ENCODE peak calls at places on chromosome 7, in seven cellular contexts. F, N, Z, E, L, W and A are unnamed samples.

GRCh38 chr7:90211391-90212148 is at the start of gene STEAP2:
- DNase-seq in E (no peak), L (peak), Z (peak), F (peak), N (peak), W (peak), A (peak)

GRCh38 chr7:78768859-78769258 is 684.6 kb downstream of the MAGI2 start:
- DNase-seq in N (peak), E (no peak), W (no peak), F (no peak), Z (peak), L (no peak), A (no peak)

GRCh38 chr7:143444063-143444782 is 970 bp downstream of the TAS2R60 start:
- DNase-seq in W (no peak), F (no peak), E (no peak), Z (no peak), N (no peak), L (no peak), A (no peak)

GRCh38 chr7:5695709-5696345 is 85.6 kb downstream of the RNF216 start:
- DNase-seq in L (no peak), E (no peak), W (no peak), N (peak), Z (peak), F (no peak), A (peak)

GRCh38 chr7:12943781-12944180 is 256.3 kb downstream of the ARL4A start:
- DNase-seq in N (no peak), E (no peak), L (no peak), Z (no peak), W (no peak), F (no peak), A (no peak)

GRCh38 chr7:151012921-151013347 is 11.4 kb downstream of the ATG9B start:
- DNase-seq in L (peak), F (peak), Z (peak), W (no peak), N (peak), E (no peak), A (no peak)

GRCh38 chr7:11895352-11895751 is 63.4 kb upstream of the THSD7A start:
- DNase-seq in W (no peak), Z (no peak), N (no peak), L (no peak), F (no peak), E (no peak), A (no peak)

GRCh38 chr7:24905996-24906770 is 73.8 kb downstream of the OSBPL3 start:
- DNase-seq in E (no peak), Z (no peak), L (peak), W (no peak), F (peak), N (no peak), A (no peak)

GRCh38 chr7:101171442-101171837 is 6.1 kb upstream of the VGF start:
- DNase-seq in N (no peak), Z (peak), F (no peak), L (no peak), W (no peak), E (no peak), A (no peak)